ENCODE peak calls at places on chromosome 13, in eight cellular contexts. X is A549, R is WTC11, I is HepG2, W is K562, G is SK-N-SH, P is H1, T is GM12878. B is an unnamed sample.

GRCh38 chr13:98443329-98443728 is 133.6 kb downstream of the STK24 start:
- DNase-seq in W (no peak), G (no peak), R (no peak), I (no peak), T (no peak), X (no peak), P (no peak), B (peak)

GRCh38 chr13:113138792-113139551 is 16.4 kb downstream of the F10 start:
- DNase-seq in I (peak), T (no peak), W (no peak), X (no peak), R (no peak), G (no peak), P (no peak), B (no peak)

GRCh38 chr13:92224052-92224821 is 825.8 kb downstream of the GPC5 start:
- DNase-seq in R (no peak), I (no peak), T (no peak), P (no peak), W (no peak), X (no peak), G (no peak), B (peak)

GRCh38 chr13:84037937-84038464 is 155.7 kb upstream of the SLITRK1 start:
- DNase-seq in W (no peak), R (no peak), G (no peak), T (no peak), X (no peak), P (no peak), I (no peak), B (no peak)

GRCh38 chr13:36531746-36532486 is 99.6 kb downstream of the CCNA1 start:
- DNase-seq in G (no peak), T (no peak), P (no peak), I (no peak), R (no peak), W (no peak), X (no peak), B (no peak)

GRCh38 chr13:32159147-32159869 is 127.7 kb downstream of the FRY start:
- DNase-seq in P (no peak), G (peak), T (no peak), R (no peak), W (no peak), I (no peak), X (no peak), B (peak)

GRCh38 chr13:49303533-49304252 is 56.0 kb downstream of the CDADC1 start:
- DNase-seq in R (no peak), W (no peak), T (no peak), P (no peak), G (no peak), X (no peak), I (peak), B (no peak)

GRCh38 chr13:111011899-111012298 is 97.0 kb upstream of the ANKRD10 start:
- DNase-seq in X (no peak), T (no peak), W (no peak), G (no peak), R (no peak), I (no peak), P (no peak), B (no peak)

GRCh38 chr13:34247596-34247995 is 429.6 kb downstream of the RFC3 start:
- DNase-seq in I (no peak), X (no peak), P (no peak), T (no peak), R (no peak), W (no peak), G (no peak), B (no peak)

GRCh38 chr13:34246511-34246910 is 428.6 kb downstream of the RFC3 start:
- DNase-seq in W (no peak), P (no peak), X (no peak), R (no peak), G (no peak), T (no peak), I (no peak), B (no peak)

GRCh38 chr13:34243396-34243795 is 425.4 kb downstream of the RFC3 start:
- DNase-seq in W (no peak), G (no peak), T (no peak), X (no peak), P (no peak), I (no peak), R (no peak), B (no peak)
- TF ChIP-seq USF2 in W (no peak), G (no peak), T (no peak), X (no peak), P (no peak), I (no peak), R (no peak), B (no peak)

DNA sequence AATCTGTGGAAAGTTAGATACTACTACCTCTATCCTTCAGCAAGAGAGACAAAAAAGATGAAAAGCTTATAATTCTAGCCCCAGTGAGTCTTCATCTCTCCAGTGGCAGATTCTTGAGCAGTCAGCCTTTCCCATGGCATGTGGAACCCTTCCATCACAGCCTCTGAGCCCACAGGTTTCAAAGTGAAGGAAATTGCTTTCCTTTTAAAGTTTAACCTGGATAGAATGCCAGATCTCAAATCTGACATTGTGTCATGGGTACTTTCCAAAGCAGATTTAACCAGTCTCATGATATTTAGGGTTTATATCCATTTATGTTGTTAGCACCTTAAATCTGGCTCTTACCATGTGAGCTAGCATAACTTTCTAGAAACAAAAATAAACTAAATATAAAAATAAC is 39.3 kb downstream of the POLR1D start:
- DNase-seq in X (no peak), G (no peak), I (no peak), R (no peak), T (no peak), W (no peak), P (no peak), B (no peak)
- TF ChIP-seq USF2 in X (no peak), G (no peak), I (no peak), R (no peak), T (no peak), W (no peak), P (no peak), B (no peak)

DNA sequence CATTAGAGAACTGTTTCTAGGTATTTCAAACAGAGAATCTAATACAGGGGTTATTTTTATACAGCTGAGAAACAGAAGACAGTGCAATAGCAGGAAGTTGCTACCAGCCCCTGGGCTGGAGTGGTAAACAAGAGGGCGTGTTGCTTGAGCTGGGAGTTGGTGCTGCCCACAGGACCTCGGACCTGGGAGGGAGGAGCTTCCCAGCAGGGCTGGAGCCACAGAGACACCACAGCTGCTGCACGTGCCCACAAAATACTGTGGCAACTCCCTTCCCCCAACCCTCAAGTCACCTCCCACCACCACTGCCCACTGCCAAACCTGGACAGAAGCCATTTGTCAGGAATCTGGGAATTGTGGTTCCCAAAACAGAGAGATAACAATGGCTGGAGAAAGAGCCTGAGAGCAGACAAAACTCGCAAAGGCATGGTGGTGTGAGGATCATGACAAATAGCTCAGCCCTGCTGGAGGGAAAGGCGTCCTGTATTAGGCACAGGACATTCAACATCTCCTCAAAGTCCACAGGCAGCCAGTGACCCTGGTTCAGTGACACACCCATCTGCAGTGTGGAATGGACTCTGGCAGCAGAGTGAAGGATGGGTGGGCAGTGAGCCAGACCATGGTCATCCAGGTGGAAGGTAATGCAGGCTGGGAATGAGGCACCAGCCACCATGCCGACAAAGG is 57.2 kb downstream of the SPATA13 start:
- DNase-seq in R (no peak), X (no peak), P (no peak), T (no peak), W (no peak), I (peak), G (no peak), B (no peak)
- TF ChIP-seq USF2 in R (no peak), X (no peak), P (no peak), T (no peak), W (no peak), I (peak), G (no peak), B (no peak)

DNA sequence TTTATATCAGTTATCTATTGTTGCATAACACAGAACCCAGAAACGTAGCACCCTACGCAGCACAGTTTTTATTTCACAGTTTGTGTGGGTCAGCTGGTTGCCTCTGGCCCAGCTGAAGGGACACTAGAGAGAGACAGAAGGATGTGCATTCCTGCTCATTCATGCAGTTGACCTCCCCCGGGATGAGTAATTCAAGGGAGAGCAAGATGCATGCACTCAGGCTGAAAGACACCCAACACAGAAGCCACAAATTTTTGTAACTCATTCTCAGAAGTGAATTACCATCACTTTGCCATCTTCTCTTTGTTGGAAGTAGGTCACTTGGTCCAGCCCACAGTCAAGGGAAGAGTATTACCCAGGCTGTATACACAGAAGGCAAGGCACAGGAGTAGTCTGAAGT is 89.5 kb downstream of the EFNB2 start:
- DNase-seq in T (no peak), W (no peak), X (no peak), G (no peak), P (no peak), I (no peak), R (no peak), B (peak)
- TF ChIP-seq USF2 in T (no peak), W (no peak), X (no peak), G (no peak), P (no peak), I (no peak), R (no peak), B (no peak)

DNA sequence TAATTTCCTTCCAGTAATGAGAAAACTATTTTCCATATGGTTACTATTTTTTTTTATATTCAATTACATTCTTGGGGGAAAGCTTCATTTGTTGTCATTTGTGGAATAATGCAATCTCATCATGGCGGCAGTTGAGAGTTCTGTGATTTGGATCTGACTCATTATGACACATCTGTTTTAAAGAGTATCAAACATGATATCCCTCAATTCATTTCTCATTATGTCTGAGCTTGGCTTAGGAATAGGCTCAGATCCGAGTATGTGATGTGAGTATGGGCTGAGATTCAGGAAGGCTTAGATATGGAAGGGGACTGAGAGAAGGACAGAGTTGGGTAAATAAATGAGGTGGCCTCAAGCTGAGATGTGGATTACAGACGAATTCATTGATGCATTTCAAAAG is 64.4 kb downstream of the POSTN start:
- DNase-seq in P (no peak), G (no peak), I (no peak), W (no peak), R (no peak), T (no peak), X (no peak), B (peak)
- TF ChIP-seq USF2 in P (no peak), G (no peak), I (no peak), W (no peak), R (no peak), T (no peak), X (no peak), B (no peak)

GRCh38 chr13:112055032-112055416 is 11.9 kb upstream of the SOX1 start:
- DNase-seq in W (no peak), I (no peak), T (no peak), X (no peak), P (no peak), G (no peak), R (no peak), B (no peak)

GRCh38 chr13:112055417-112056206 is 11.3 kb upstream of the SOX1 start:
- DNase-seq in W (no peak), X (no peak), T (no peak), G (no peak), R (peak), I (no peak), P (no peak), B (no peak)

GRCh38 chr13:112056739-112057433 is 10.1 kb upstream of the SOX1 start:
- DNase-seq in G (peak), P (peak), T (no peak), W (no peak), X (no peak), I (no peak), R (no peak), B (no peak)

GRCh38 chr13:112057434-112057735 is 9.6 kb upstream of the SOX1 start:
- DNase-seq in G (no peak), X (no peak), T (no peak), W (no peak), I (no peak), P (no peak), R (no peak), B (no peak)

GRCh38 chr13:112056284-112056727 is 10.6 kb upstream of the SOX1 start:
- DNase-seq in P (peak), R (peak), X (no peak), I (no peak), G (peak), W (no peak), T (no peak), B (no peak)
- TF ChIP-seq USF2 in P (no peak), R (no peak), X (no peak), I (no peak), G (no peak), W (no peak), T (no peak), B (no peak)

GRCh38 chr13:51961493-51962403 is 49.5 kb downstream of the ATP7B start:
- DNase-seq in P (no peak), I (no peak), R (no peak), G (no peak), T (no peak), X (no peak), W (no peak), B (no peak)

GRCh38 chr13:51960766-51961165 is 50.5 kb downstream of the ATP7B start:
- DNase-seq in W (no peak), T (no peak), I (no peak), X (no peak), G (no peak), P (no peak), R (no peak), B (no peak)

GRCh38 chr13:51958217-51958547 is 53.1 kb downstream of the ATP7B start:
- DNase-seq in R (no peak), W (no peak), T (no peak), P (no peak), G (no peak), I (no peak), X (no peak), B (no peak)

GRCh38 chr13:51957377-51958216 is 53.7 kb downstream of the ATP7B start:
- DNase-seq in W (no peak), T (peak), R (no peak), I (no peak), P (no peak), X (no peak), G (no peak), B (no peak)

DNA sequence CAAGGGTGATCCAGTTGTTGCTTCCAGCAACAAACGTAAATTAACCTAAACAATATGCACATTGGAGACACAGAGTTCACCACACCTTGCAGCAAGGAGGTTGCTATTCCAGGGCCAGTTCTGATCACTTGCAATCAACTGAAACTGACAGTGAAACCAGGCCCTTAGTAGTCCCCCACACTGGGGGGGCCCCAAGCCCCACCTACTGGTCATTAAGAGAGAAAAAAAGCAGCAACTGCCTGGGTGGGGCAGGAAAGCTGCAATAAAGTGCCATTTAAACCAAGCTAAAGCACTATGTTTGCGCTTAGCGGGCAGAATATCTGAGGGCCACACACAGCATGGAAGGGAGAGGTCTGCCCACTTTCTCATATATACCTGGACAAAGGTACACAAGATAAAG is 51.5 kb downstream of the ATP7B start:
- DNase-seq in G (no peak), R (no peak), P (no peak), W (peak), X (no peak), T (no peak), I (no peak), B (no peak)
- TF ChIP-seq USF2 in G (no peak), R (no peak), P (no peak), W (no peak), X (no peak), T (no peak), I (no peak), B (no peak)

DNA sequence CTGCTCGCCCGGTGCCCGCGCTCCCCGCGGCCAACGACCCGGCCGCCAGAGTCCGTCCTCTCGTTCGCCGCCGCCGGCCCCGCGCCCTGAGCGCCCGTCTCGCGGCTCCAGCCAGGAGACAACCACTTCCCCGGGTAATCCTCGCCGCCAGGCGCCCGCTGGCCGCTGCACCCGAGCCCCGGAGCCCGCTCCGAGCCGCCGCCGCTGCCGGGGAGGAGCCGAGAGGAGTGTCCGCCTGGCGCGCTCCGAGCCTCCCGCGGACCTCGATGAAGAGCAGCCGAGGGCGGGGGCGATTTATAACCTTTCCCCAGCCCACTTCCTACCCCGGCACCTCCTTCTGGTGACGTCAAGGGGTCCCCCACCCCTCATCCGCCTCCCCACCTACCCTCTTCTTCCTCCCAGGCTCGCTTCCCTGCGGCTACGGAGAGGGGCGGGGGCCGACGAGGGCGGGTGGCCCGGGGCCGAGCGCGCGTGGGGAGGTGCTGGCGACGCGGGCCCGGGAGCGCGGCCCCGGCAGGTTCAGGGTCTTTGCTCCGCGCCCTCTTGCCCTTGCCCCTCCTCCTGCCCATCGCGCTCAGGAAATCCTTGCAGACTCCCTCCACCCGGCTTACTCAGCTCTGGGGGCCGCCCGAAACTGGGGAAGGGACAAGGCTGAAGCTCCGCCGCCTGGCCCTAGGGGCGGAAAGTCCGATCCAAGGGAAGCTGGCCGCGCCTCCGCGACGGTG is at the start of gene FLT1:
- DNase-seq in X (no peak), G (peak), R (peak), I (no peak), W (peak), T (no peak), P (peak), B (peak)
- TF ChIP-seq USF2 in X (no peak), G (no peak), R (no peak), I (no peak), W (no peak), T (no peak), P (no peak), B (no peak)

GRCh38 chr13:19957320-19958118 is 1.0 kb upstream of the ZMYM2 start:
- DNase-seq in T (peak), R (peak), W (no peak), X (peak), I (no peak), G (peak), P (peak), B (peak)

GRCh38 chr13:19952850-19953249 is 5.7 kb upstream of the ZMYM2 start:
- DNase-seq in G (no peak), T (no peak), W (no peak), P (no peak), I (no peak), X (no peak), R (no peak), B (no peak)

GRCh38 chr13:19959141-19959830 is 759 bp downstream of the ZMYM2 start:
- DNase-seq in P (peak), T (no peak), I (peak), W (peak), X (peak), G (peak), R (peak), B (peak)

GRCh38 chr13:19958119-19959111 is at the start of gene ZMYM2:
- DNase-seq in G (peak), X (peak), W (peak), T (peak), R (peak), P (peak), I (peak), B (peak)

GRCh38 chr13:19955873-19956559 is 2.5 kb upstream of the ZMYM2 start:
- DNase-seq in T (no peak), I (no peak), W (no peak), X (no peak), P (no peak), R (no peak), G (no peak), B (no peak)
- TF ChIP-seq USF2 in T (no peak), I (no peak), W (no peak), X (no peak), P (no peak), R (no peak), G (no peak), B (no peak)